ENCODE peak calls at places on chromosomes 16 and 17, in five cellular contexts. K is Ammon's horn; E is CD8-positive, alpha-beta T cell; D is effector memory CD8-positive, alpha-beta T cell; G is ELR. J is an unnamed sample.

GRCh38 chr16:19396555-19397011 is 21.1 kb upstream of the TMC5 start:
- DNase-seq in K (no peak), E (no peak), D (no peak), G (no peak), J (no peak)

GRCh38 chr16:52035406-52035805 is 511.5 kb downstream of the TOX3 start:
- DNase-seq in K (no peak), E (no peak), D (no peak), G (no peak), J (no peak)

GRCh38 chr17:76138234-76138895 is 2.7 kb downstream of the FOXJ1 start:
- DNase-seq in K (peak), E (no peak), D (no peak), G (no peak), J (no peak)

GRCh38 chr16:80164881-80165280 is 375.9 kb upstream of the DYNLRB2 start:
- DNase-seq in K (no peak), E (no peak), D (no peak), G (no peak), J (no peak)

GRCh38 chr16:85103096-85104079 is 8.9 kb downstream of the CIBAR2 start:
- DNase-seq in K (peak), E (no peak), D (no peak), G (no peak), J (no peak)

GRCh38 chr17:55296699-55297098 is 31.9 kb downstream of the HLF start:
- DNase-seq in K (no peak), E (no peak), D (no peak), G (no peak), J (no peak)

GRCh38 chr17:5866978-5867377 is 203.2 kb upstream of the WSCD1 start:
- DNase-seq in K (no peak), E (no peak), D (no peak), G (no peak), J (no peak)

GRCh38 chr17:83126275-83126930 is 47.0 kb downstream of the METRNL start:
- DNase-seq in K (no peak), E (no peak), D (no peak), G (no peak), J (no peak)

GRCh38 chr16:27463741-27464662 is 62.0 kb downstream of the IL21R start:
- DNase-seq in K (no peak), E (peak), D (peak), G (no peak), J (no peak)

GRCh38 chr17:20073056-20073979 is 64.2 kb downstream of the SPECC1 start:
- DNase-seq in K (peak), E (peak), D (peak), G (no peak), J (peak)

GRCh38 chr17:68383443-68384321 is 73.6 kb downstream of the WIPI1 start:
- DNase-seq in K (no peak), E (no peak), D (no peak), G (peak), J (no peak)

GRCh38 chr17:38674749-38675615 is at the start of gene EPOP:
- DNase-seq in K (peak), E (peak), D (peak), G (peak), J (peak)

GRCh38 chr16:79528281-79528680 is 72.3 kb downstream of the MAF start:
- DNase-seq in K (no peak), E (no peak), D (no peak), G (no peak), J (no peak)

GRCh38 chr16:27906883-27907282 is 156.6 kb downstream of the GSG1L start:
- DNase-seq in K (no peak), E (no peak), D (no peak), G (no peak), J (no peak)

GRCh38 chr17:75557075-75557851 is 30.3 kb upstream of the MYO15B start:
- DNase-seq in K (peak), E (no peak), D (no peak), G (peak), J (no peak)

GRCh38 chr16:56743840-56744239 is 13.9 kb downstream of the NUP93 start:
- DNase-seq in K (no peak), E (no peak), D (no peak), G (peak), J (no peak)

GRCh38 chr16:87426423-87427215 is 34.5 kb downstream of the MAP1LC3B start:
- DNase-seq in K (no peak), E (no peak), D (no peak), G (no peak), J (no peak)

GRCh38 chr17:64118452-64118979 is 11.4 kb downstream of the ERN1 start:
- DNase-seq in K (peak), E (peak), D (no peak), G (peak), J (peak)

GRCh38 chr16:77840093-77840492 is 51.7 kb downstream of the VAT1L start:
- DNase-seq in K (no peak), E (no peak), D (no peak), G (no peak), J (no peak)

J was measured in CD14-positive monocyte.